ENCODE peak calls at places on chromosome 17, in nine cellular contexts. M is choroid plexus epithelial cell, L is H9, O is ovary, H is cardiac muscle cell, A is H1, Q is progenitor cell of endocrine pancreas, I is A549, T is IMR-90. P is an unnamed sample.

GRCh38 chr17:20206068-20206467 is 196.9 kb downstream of the SPECC1 start:
- DNase-seq in M (no peak), L (no peak), O (no peak), H (no peak), A (no peak), Q (no peak), I (peak), T (no peak), P (no peak)

GRCh38 chr17:2181206-2181983 is 122.2 kb downstream of the SMG6 start:
- DNase-seq in M (peak), L (no peak), O (peak), H (peak), A (no peak), Q (no peak), I (no peak), T (peak), P (peak)

GRCh38 chr17:2634361-2634960 is 41.0 kb downstream of the PAFAH1B1 start:
- DNase-seq in M (no peak), L (peak), O (no peak), H (no peak), A (no peak), Q (no peak), I (peak), T (peak), P (peak)

GRCh38 chr17:37481001-37481665 is 8.6 kb upstream of the DUSP14 start:
- DNase-seq in M (no peak), L (no peak), O (no peak), H (no peak), A (no peak), Q (no peak), I (no peak), T (no peak), P (no peak)

GRCh38 chr17:76304226-76305134 is 3.6 kb downstream of the QRICH2 start:
- DNase-seq in M (no peak), L (no peak), O (no peak), H (no peak), A (no peak), Q (no peak), I (no peak), T (no peak), P (no peak)

GRCh38 chr17:37067555-37068111 is 118.9 kb downstream of the AATF start:
- DNase-seq in M (peak), L (no peak), O (no peak), H (no peak), A (no peak), Q (no peak), I (peak), T (peak), P (peak)

GRCh38 chr17:64202683-64203430 is 60.2 kb downstream of the TEX2 start:
- DNase-seq in M (peak), L (no peak), O (no peak), H (no peak), A (no peak), Q (no peak), I (no peak), T (peak), P (peak)

GRCh38 chr17:74199306-74200092 is 4.0 kb upstream of the RPL38 start:
- DNase-seq in M (peak), L (peak), O (no peak), H (peak), A (no peak), Q (peak), I (peak), T (no peak), P (no peak)

GRCh38 chr17:43388198-43389021 is 10.4 kb upstream of the ARL4D start:
- DNase-seq in M (peak), L (peak), O (peak), H (peak), A (no peak), Q (peak), I (peak), T (peak), P (peak)

GRCh38 chr17:48907713-48908046 is 527 bp upstream of the UBE2Z start:
- DNase-seq in M (peak), L (no peak), O (no peak), H (no peak), A (no peak), Q (no peak), I (peak), T (peak), P (peak)

GRCh38 chr17:19904412-19904811 is 36.7 kb upstream of the ULK2 start:
- DNase-seq in M (peak), L (no peak), O (no peak), H (no peak), A (no peak), Q (no peak), I (no peak), T (peak), P (peak)

GRCh38 chr17:17830269-17830567 is 6.6 kb downstream of the SREBF1 start:
- DNase-seq in M (no peak), L (no peak), O (no peak), H (no peak), A (no peak), Q (no peak), I (no peak), T (no peak), P (no peak)

GRCh38 chr17:70110443-70110880 is 35.4 kb downstream of the KCNJ16 start:
- DNase-seq in M (peak), L (no peak), O (no peak), H (no peak), A (no peak), Q (no peak), I (no peak), T (peak), P (no peak)

GRCh38 chr17:9928601-9929341 is 23.7 kb upstream of the RCVRN start:
- DNase-seq in M (peak), L (peak), O (peak), H (peak), A (peak), Q (peak), I (peak), T (peak), P (peak)

GRCh38 chr17:37815516-37815915 is 70.7 kb upstream of the HNF1B start:
- DNase-seq in M (no peak), L (no peak), O (no peak), H (no peak), A (no peak), Q (no peak), I (peak), T (no peak), P (no peak)

GRCh38 chr17:16215002-16215272 is 397 bp downstream of the NCOR1 start:
- DNase-seq in M (no peak), L (peak), O (no peak), H (peak), A (no peak), Q (peak), I (peak), T (no peak), P (peak)

GRCh38 chr17:16952401-16952800 is 19.5 kb downstream of the TNFRSF13B start:
- DNase-seq in M (no peak), L (no peak), O (no peak), H (no peak), A (no peak), Q (no peak), I (no peak), T (no peak), P (no peak)

GRCh38 chr17:38898812-38899348 is 26.5 kb upstream of the LASP1NB start:
- DNase-seq in M (no peak), L (no peak), O (no peak), H (no peak), A (no peak), Q (no peak), I (no peak), T (no peak), P (no peak)

GRCh38 chr17:8225813-8226535 is 15.6 kb upstream of the AURKB start:
- DNase-seq in M (peak), L (peak), O (no peak), H (peak), A (no peak), Q (no peak), I (peak), T (peak), P (peak)

GRCh38 chr17:14771543-14771942 is 470.7 kb downstream of the HS3ST3B1 start:
- DNase-seq in M (no peak), L (no peak), O (no peak), H (no peak), A (no peak), Q (no peak), I (no peak), T (no peak), P (no peak)

GRCh38 chr17:14774774-14775173 is 473.9 kb downstream of the HS3ST3B1 start:
- DNase-seq in M (no peak), L (no peak), O (no peak), H (no peak), A (no peak), Q (no peak), I (no peak), T (no peak), P (no peak)

GRCh38 chr17:14772776-14773175 is 471.9 kb downstream of the HS3ST3B1 start:
- DNase-seq in M (no peak), L (no peak), O (no peak), H (no peak), A (no peak), Q (no peak), I (no peak), T (no peak), P (no peak)

DNA sequence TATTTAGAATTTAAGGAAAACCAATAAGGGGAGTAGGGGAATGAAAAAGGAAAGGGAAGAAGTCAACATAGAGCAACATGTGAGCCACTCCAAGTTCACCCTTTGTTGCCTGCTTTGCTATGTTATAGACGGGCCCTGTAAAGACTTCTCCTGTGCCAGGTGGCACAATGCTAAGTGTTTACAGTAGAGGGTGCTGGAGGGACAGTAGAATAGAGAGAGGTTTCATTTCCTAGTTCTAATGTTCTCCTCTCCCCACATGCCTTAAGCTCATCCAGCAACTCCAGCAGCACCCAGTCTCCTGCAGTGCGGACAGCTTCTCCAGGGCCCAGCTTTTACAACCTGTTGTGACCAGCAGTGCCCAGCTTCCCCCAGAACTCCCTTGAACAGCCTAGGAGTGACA is 468.0 kb downstream of the HS3ST3B1 start:
- DNase-seq in M (no peak), L (no peak), O (no peak), H (no peak), A (no peak), Q (no peak), I (peak), T (no peak), P (no peak)
- TF ChIP-seq CTCF in M (peak), L (no peak), O (no peak), H (no peak), A (no peak), Q (no peak), I (no peak), T (peak), P (no peak)

GRCh38 chr17:4966844-4967538 is 626 bp downstream of the SPAG7 start:
- DNase-seq in M (peak), L (peak), O (peak), H (peak), A (peak), Q (peak), I (peak), T (peak), P (peak)

GRCh38 chr17:4969551-4970231 is 2.1 kb upstream of the SPAG7 start:
- DNase-seq in M (peak), L (no peak), O (no peak), H (peak), A (no peak), Q (no peak), I (no peak), T (peak), P (peak)

GRCh38 chr17:4968916-4969550 is 1.4 kb upstream of the SPAG7 start:
- DNase-seq in M (peak), L (no peak), O (no peak), H (no peak), A (no peak), Q (no peak), I (peak), T (peak), P (peak)

GRCh38 chr17:4968166-4968915 is 724 bp upstream of the SPAG7 start:
- DNase-seq in M (peak), L (peak), O (no peak), H (peak), A (no peak), Q (peak), I (no peak), T (no peak), P (no peak)

DNA sequence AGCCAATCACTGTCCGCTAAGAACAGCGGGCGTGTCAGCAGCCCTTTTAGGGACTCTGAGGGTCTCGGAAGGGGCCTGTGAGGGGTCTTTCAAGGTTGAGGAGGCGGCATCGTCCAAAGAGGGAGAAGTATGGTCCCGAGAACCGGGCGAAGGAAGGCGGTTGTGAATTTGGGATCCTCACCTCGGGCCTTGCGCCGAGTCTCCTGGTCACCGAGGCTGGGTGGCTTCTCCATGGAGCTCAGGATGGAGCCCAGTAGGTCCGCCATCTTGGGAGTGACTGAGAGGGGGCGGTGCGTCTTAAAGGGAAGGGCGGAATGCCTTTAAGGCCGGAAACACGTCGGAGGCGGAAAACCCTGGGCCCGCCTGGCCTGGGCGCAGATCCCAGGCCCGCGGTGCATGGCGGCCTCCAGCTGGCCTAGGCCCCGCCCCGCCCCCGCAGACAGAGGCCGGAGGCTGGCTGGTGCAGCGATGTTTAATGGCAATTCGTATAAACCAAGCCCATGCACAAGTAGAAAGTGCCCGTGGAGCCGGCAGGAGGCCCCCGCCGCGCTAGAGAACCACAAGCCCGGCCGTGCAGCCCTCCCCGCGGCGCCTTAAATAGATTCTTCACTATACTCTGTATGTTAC is at the start of gene SPAG7:
- DNase-seq in M (peak), L (peak), O (peak), H (peak), A (peak), Q (peak), I (peak), T (peak), P (peak)
- TF ChIP-seq CTCF in M (no peak), L (no peak), O (no peak), H (no peak), A (no peak), Q (no peak), I (no peak), T (peak), P (peak)

DNA sequence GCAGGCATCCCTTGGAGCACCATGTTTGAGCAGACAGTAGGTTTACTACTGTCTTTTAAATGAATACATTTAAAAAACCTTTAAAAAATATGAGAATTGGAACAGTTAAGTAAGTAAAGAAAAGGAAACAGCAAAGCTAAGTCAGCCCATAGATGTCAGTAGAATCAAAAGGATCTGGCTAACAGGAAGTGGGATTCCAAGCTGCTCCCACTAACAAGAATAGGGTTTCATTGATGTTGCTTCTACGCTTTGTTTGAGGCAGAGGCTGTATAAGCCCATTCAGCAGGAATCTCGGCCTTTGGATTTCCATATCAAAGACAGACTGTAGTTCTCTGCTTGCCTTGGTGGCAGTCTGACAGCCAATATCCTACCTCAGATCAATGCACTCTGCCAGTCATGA is 122.9 kb upstream of the ELAC2 start:
- DNase-seq in M (peak), L (peak), O (no peak), H (no peak), A (peak), Q (no peak), I (no peak), T (peak), P (no peak)
- TF ChIP-seq CTCF in M (peak), L (peak), O (no peak), H (no peak), A (peak), Q (no peak), I (no peak), T (peak), P (peak)

DNA sequence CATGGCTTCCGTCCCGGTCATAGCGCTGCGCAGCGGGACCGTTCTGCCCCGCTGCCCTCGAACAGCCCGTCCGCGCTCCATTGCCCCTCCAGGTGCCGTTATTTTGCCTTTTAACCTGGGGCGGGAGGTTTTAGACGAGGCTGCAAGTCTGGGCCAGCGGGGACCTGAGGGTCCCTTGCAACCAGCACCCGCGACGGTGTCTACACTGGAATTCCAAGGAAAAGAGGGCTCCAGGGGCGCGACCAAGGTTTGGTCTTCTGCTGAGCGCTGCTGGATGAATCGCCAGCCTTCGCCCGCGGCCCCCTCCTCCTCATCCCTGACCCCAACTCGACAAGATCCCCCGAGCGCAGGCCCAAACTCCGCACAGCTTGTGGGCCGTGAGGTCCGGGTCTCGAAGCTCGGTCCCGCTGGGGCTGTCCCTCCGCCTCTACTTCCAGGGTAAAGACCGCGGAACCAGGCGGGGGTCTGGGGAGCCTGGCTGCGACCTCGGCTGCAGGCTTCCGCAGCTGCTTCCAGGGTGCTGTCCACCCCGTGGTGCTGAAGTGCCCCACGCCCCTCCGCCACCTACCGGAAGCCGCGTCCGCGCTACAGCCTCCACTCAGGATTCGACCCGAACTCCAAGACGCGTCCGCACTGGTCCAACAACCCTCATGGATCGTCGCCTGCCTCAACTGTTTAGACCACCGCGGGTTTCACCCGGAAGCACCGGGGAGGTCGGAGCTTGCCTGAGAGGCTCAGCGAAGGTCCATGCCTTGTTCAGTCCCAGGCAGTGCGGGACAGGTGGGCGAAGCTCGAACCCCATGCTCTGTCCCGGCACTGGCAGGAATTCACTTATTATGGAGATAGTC is 10.1 kb upstream of the CA4 start:
- DNase-seq in M (peak), L (peak), O (peak), H (peak), A (no peak), Q (peak), I (peak), T (peak), P (peak)
- TF ChIP-seq CTCF in M (peak), L (peak), O (peak), H (peak), A (peak), Q (peak), I (peak), T (peak), P (peak)

DNA sequence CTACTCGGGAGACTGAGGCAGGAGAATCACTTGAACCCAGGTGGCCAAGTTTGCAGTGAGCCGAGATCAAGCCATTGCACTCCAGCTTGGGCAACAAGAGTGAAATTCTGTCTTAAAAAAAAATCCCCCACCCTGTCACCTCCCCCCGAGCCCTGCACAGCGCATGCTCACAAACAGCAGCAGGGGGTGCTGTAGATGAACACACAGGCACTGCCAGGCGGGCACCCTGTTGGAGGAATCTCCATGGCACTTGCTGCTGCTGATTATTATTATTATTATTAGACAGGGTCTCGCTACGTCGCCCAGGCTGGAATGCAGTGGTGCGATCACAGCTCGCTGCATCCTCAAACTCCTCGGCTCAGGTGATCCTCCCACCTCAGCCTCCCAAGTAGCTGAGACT is 24.6 kb downstream of the FZD2 start:
- DNase-seq in M (no peak), L (no peak), O (no peak), H (no peak), A (no peak), Q (no peak), I (peak), T (no peak), P (no peak)
- TF ChIP-seq CTCF in M (peak), L (peak), O (no peak), H (peak), A (peak), Q (peak), I (peak), T (peak), P (peak)

GRCh38 chr17:61362852-61363600 is 36.6 kb upstream of the TBX2 start:
- DNase-seq in M (no peak), L (no peak), O (no peak), H (no peak), A (no peak), Q (no peak), I (no peak), T (no peak), P (no peak)
- TF ChIP-seq CTCF in M (no peak), L (no peak), O (no peak), H (no peak), A (no peak), Q (no peak), I (no peak), T (no peak), P (no peak)

GRCh38 chr17:45722161-45722560 is 62.0 kb upstream of the CRHR1 start:
- DNase-seq in M (peak), L (peak), O (no peak), H (peak), A (no peak), Q (no peak), I (peak), T (peak), P (peak)
- TF ChIP-seq CTCF in M (peak), L (peak), O (no peak), H (peak), A (peak), Q (peak), I (peak), T (peak), P (peak)

GRCh38 chr17:50134206-50135110 is 4.5 kb upstream of the SAMD14 start:
- DNase-seq in M (no peak), L (no peak), O (peak), H (no peak), A (no peak), Q (no peak), I (no peak), T (no peak), P (peak)
- TF ChIP-seq CTCF in M (peak), L (no peak), O (no peak), H (no peak), A (no peak), Q (no peak), I (no peak), T (no peak), P (peak)

DNA sequence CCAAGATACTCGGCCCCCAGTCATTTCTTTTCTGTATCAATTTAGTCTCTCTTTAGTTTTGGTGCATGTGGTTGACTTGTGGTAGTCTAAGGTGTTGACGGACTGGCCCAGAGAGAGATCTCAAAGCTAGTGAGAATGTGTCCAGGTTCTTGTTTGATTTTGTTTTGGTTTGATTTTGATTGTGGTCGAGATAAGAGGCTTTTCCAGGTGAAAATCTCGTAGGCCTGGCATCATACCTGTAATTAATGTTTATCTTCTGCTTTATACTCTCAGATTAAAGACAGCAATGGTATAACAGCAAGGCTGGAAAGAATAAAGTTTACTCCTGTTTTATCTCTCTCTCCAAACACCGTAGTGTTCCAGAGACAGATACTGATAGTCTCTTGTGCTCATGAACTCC is 172.4 kb upstream of the CACNG5 start:
- DNase-seq in M (no peak), L (no peak), O (no peak), H (no peak), A (no peak), Q (no peak), I (no peak), T (no peak), P (no peak)
- TF ChIP-seq CTCF in M (no peak), L (no peak), O (no peak), H (no peak), A (no peak), Q (no peak), I (no peak), T (no peak), P (no peak)